ENCODE peak calls at places on chromosomes 3 and 15, in nine cellular contexts. Z is right cardiac atrium; L is NCI-H446; K is caudate nucleus; N is NCI-H2029; X is amniotic stem cell; Y is natural killer cell treated with Interleukin-12 subunit alpha and Interleukin-12 subunit beta and Interleukin-15 and Interleukin-18, amount 100 ng/mL, for 72 hours; S is lung microvascular endothelial cell; A is GM23248. I is an unnamed sample.

GRCh38 chr15:57667171-57667924 is 39.2 kb upstream of the POLR2M start:
- DNase-seq in K (no peak), N (no peak), Z (no peak), Y (no peak), L (no peak), A (peak), S (peak), X (peak), I (peak)

GRCh38 chr15:100285641-100286295 is 56.0 kb downstream of the ADAMTS17 start:
- DNase-seq in A (no peak), L (no peak), K (no peak), S (no peak), Z (no peak), N (no peak), Y (no peak), X (no peak), I (no peak)

GRCh38 chr3:100068758-100069345 is 45.4 kb downstream of the FILIP1L start:
- DNase-seq in S (peak), X (peak), Z (peak), L (peak), K (peak), N (peak), Y (peak), A (peak), I (peak)

GRCh38 chr3:55069950-55070349 is 142.1 kb upstream of the LRTM1 start:
- DNase-seq in Y (no peak), S (no peak), X (no peak), N (no peak), K (no peak), A (no peak), L (no peak), Z (no peak), I (no peak)

GRCh38 chr3:151660890-151661289 is 72.8 kb upstream of the AADACL2 start:
- DNase-seq in Z (no peak), Y (no peak), S (no peak), X (no peak), N (no peak), L (no peak), K (no peak), A (peak), I (no peak)

GRCh38 chr15:73691398-73691797 is 7.2 kb downstream of the CD276 start:
- DNase-seq in K (no peak), Z (peak), Y (no peak), S (peak), X (no peak), N (no peak), L (no peak), A (peak), I (no peak)

GRCh38 chr3:149468504-149469212 is 5.8 kb upstream of the TM4SF4 start:
- DNase-seq in K (no peak), Z (no peak), Y (no peak), X (no peak), A (no peak), L (no peak), N (no peak), S (peak), I (no peak)

GRCh38 chr3:58697552-58697951 is 31.0 kb upstream of the FAM3D start:
- DNase-seq in N (no peak), Z (no peak), X (no peak), A (no peak), S (no peak), L (no peak), K (no peak), Y (no peak), I (no peak)

GRCh38 chr3:144968951-144969350 is 997.3 kb downstream of the DIPK2A start:
- DNase-seq in X (no peak), N (no peak), L (peak), S (no peak), A (no peak), Z (no peak), Y (no peak), K (no peak), I (no peak)

GRCh38 chr3:187319699-187320302 is 28.3 kb upstream of the MASP1 start:
- DNase-seq in Z (peak), L (peak), Y (no peak), A (peak), K (peak), N (no peak), S (peak), X (no peak), I (peak)

GRCh38 chr15:43881944-43882343 is 55.1 kb downstream of the WDR76 start:
- DNase-seq in L (no peak), N (no peak), S (peak), Z (no peak), Y (no peak), X (no peak), K (no peak), A (peak), I (no peak)

GRCh38 chr3:123799544-123800351 is 84.4 kb downstream of the MYLK start:
- DNase-seq in N (no peak), X (peak), L (no peak), A (peak), Z (peak), K (no peak), S (no peak), Y (no peak), I (peak)

GRCh38 chr15:63492541-63493077 is 11.8 kb upstream of the USP3 start:
- DNase-seq in X (no peak), S (no peak), Y (no peak), K (no peak), Z (no peak), N (no peak), A (peak), L (no peak), I (no peak)

GRCh38 chr3:181518222-181518621 is 193.5 kb upstream of the SOX2 start:
- DNase-seq in N (no peak), A (no peak), Y (no peak), L (no peak), Z (no peak), K (no peak), X (no peak), S (no peak), I (no peak)

GRCh38 chr15:52010633-52011595 is 8.1 kb upstream of the MAPK6 start:
- DNase-seq in X (peak), K (no peak), A (peak), N (peak), S (peak), L (peak), Y (no peak), Z (no peak), I (no peak)

GRCh38 chr15:62109457-62109856 is 42.7 kb downstream of the C2CD4A start:
- DNase-seq in L (peak), Z (no peak), X (no peak), Y (no peak), S (no peak), K (no peak), A (peak), N (no peak), I (no peak)

GRCh38 chr15:43239732-43240491 is 19.1 kb upstream of the EPB42 start:
- DNase-seq in K (no peak), Z (no peak), N (no peak), A (no peak), Y (no peak), L (no peak), X (no peak), S (peak), I (no peak)

GRCh38 chr3:16179771-16180736 is 5.6 kb downstream of the GALNT15 start:
- DNase-seq in X (no peak), K (no peak), S (no peak), Y (no peak), A (peak), N (no peak), L (no peak), Z (no peak), I (no peak)

GRCh38 chr15:29558261-29558660 is 264.0 kb downstream of the TJP1 start:
- DNase-seq in L (no peak), Y (no peak), S (no peak), N (no peak), A (no peak), Z (no peak), X (no peak), K (no peak), I (no peak)

GRCh38 chr15:94412979-94413741 is 181.8 kb downstream of the MCTP2 start:
- DNase-seq in N (no peak), X (peak), Y (no peak), K (no peak), Z (no peak), A (peak), L (peak), S (peak), I (no peak)

GRCh38 chr3:52277972-52278509 is 408 bp downstream of the WDR82 start:
- DNase-seq in K (no peak), A (peak), N (no peak), Y (peak), Z (peak), S (peak), L (peak), X (no peak), I (no peak)

GRCh38 chr15:63462053-63462452 is 42.3 kb upstream of the USP3 start:
- DNase-seq in L (no peak), K (no peak), N (no peak), X (peak), A (peak), S (peak), Y (no peak), Z (no peak), I (no peak)

GRCh38 chr3:50166309-50167019 is 11.3 kb downstream of the SEMA3F start:
- DNase-seq in K (no peak), A (no peak), Y (no peak), L (no peak), N (no peak), S (peak), X (no peak), Z (no peak), I (no peak)

GRCh38 chr3:161069441-161070251 is 35.5 kb downstream of the B3GALNT1 start:
- DNase-seq in S (peak), Z (no peak), A (peak), L (peak), K (no peak), N (peak), X (peak), Y (no peak), I (no peak)

GRCh38 chr3:120170223-120170622 is 76.0 kb upstream of the GSK3B start:
- DNase-seq in N (peak), A (peak), S (peak), X (peak), L (no peak), K (no peak), Y (no peak), Z (no peak), I (no peak)

GRCh38 chr3:124297062-124297980 is 305.4 kb upstream of the ROPN1 start:
- DNase-seq in Z (no peak), K (no peak), L (no peak), N (no peak), Y (no peak), X (no peak), A (no peak), S (peak), I (no peak)

GRCh38 chr3:86782860-86783259 is 208.1 kb downstream of the VGLL3 start:
- DNase-seq in N (no peak), X (no peak), Z (no peak), K (no peak), L (no peak), Y (no peak), A (no peak), S (no peak), I (no peak)

GRCh38 chr15:25936004-25936403 is 72.9 kb upstream of the ATP10A start:
- DNase-seq in L (no peak), X (no peak), K (no peak), Y (no peak), S (no peak), A (no peak), Z (no peak), N (no peak), I (no peak)

GRCh38 chr15:78565097-78565950 is at the start of gene CHRNA5:
- DNase-seq in Z (peak), Y (peak), X (peak), A (peak), N (peak), L (peak), S (peak), K (no peak), I (peak)

GRCh38 chr3:33364531-33365128 is 75.6 kb downstream of the UBP1 start:
- DNase-seq in Z (no peak), L (no peak), S (no peak), K (no peak), A (peak), Y (no peak), N (no peak), X (peak), I (no peak)

GRCh38 chr15:94206463-94207167 is 24.7 kb upstream of the MCTP2 start:
- DNase-seq in X (no peak), Z (no peak), S (no peak), N (no peak), A (peak), K (no peak), L (no peak), Y (peak), I (peak)

GRCh38 chr3:149898771-149899170 is 71.9 kb downstream of the PFN2 start:
- DNase-seq in K (no peak), N (no peak), Y (no peak), X (peak), A (peak), Z (no peak), S (peak), L (no peak), I (peak)

GRCh38 chr3:66816110-66816761 is 181.9 kb upstream of the KBTBD8 start:
- DNase-seq in A (peak), K (no peak), L (peak), N (peak), Y (no peak), S (peak), Z (no peak), X (peak), I (peak)

GRCh38 chr3:187266691-187267090 is 24.8 kb downstream of the MASP1 start:
- DNase-seq in S (no peak), X (no peak), A (no peak), Z (no peak), Y (no peak), N (no peak), L (no peak), K (no peak), I (no peak)

GRCh38 chr15:66292261-66293084 is 895 bp upstream of the DIS3L start:
- DNase-seq in A (no peak), L (no peak), S (no peak), N (no peak), X (no peak), Z (no peak), K (no peak), Y (no peak), I (no peak)

I was measured in HFF-Myc.